ENCODE peak calls at places on chromosome X, in ten cellular contexts. M is MM.1S, N is fibroblast of lung, H is AG10803, D is DND-41, K is upper lobe of right lung, X is hepatocyte, T is spleen, Q is brain microvascular endothelial cell, R is left lung. U is an unnamed sample.

GRCh38 chrX:50765986-50766385 is 48.0 kb downstream of the SHROOM4 start:
- DNase-seq in M (no peak), N (no peak), H (no peak), D (no peak), K (no peak), X (no peak), T (no peak), Q (no peak), R (no peak), U (no peak)

GRCh38 chrX:135740683-135741149 is 27.3 kb downstream of the CT45A3 start:
- DNase-seq in M (peak; percentile 64), N (no peak), H (no peak), D (peak; percentile 40), K (no peak), X (no peak), T (peak; percentile 66), Q (no peak), R (no peak), U (peak; percentile 44)

GRCh38 chrX:53049127-53049517 is 533 bp downstream of the GPR173 start:
- DNase-seq in M (no peak), N (no peak), H (no peak), D (no peak), K (no peak), X (no peak), T (no peak), Q (no peak), R (no peak), U (no peak)

GRCh38 chrX:111914398-111915092 is 38.6 kb downstream of the TRPC5OS start:
- DNase-seq in M (no peak), N (no peak), H (peak; percentile 10), D (no peak), K (no peak), X (peak; percentile 34), T (no peak), Q (no peak), R (no peak), U (no peak)

GRCh38 chrX:48579259-48579658 is 5.0 kb downstream of the RBM3 start:
- DNase-seq in M (no peak), N (no peak), H (no peak), D (no peak), K (no peak), X (no peak), T (no peak), Q (no peak), R (no peak), U (no peak)

GRCh38 chrX:48468247-48468671 is 1.8 kb downstream of the SLC38A5 start:
- DNase-seq in M (peak; percentile 53), N (no peak), H (no peak), D (peak; percentile 64), K (no peak), X (no peak), T (peak; percentile 83), Q (no peak), R (peak; percentile 79), U (peak; percentile 69)

GRCh38 chrX:154417157-154417556 is 5.8 kb downstream of the TAFAZZIN start:
- DNase-seq in M (no peak), N (no peak), H (no peak), D (no peak), K (no peak), X (no peak), T (no peak), Q (no peak), R (no peak), U (no peak)

GRCh38 chrX:9635368-9635767 is 130.3 kb downstream of the GPR143 start:
- DNase-seq in M (no peak), N (no peak), H (no peak), D (no peak), K (no peak), X (no peak), T (no peak), Q (no peak), R (no peak), U (no peak)

GRCh38 chrX:14832591-14832990 is 40.3 kb downstream of the FANCB start:
- DNase-seq in M (no peak), N (peak; percentile 20), H (peak; percentile 44), D (no peak), K (no peak), X (no peak), T (no peak), Q (no peak), R (no peak), U (no peak)

GRCh38 chrX:10525381-10525780 is 95.0 kb downstream of the MID1 start:
- DNase-seq in M (no peak), N (no peak), H (no peak), D (no peak), K (no peak), X (no peak), T (no peak), Q (no peak), R (no peak), U (no peak)

GRCh38 chrX:4193500-4193899 is 480.1 kb upstream of the PRKX start:
- DNase-seq in M (no peak), N (no peak), H (no peak), D (no peak), K (no peak), X (no peak), T (no peak), Q (no peak), R (no peak), U (no peak)

GRCh38 chrX:141638601-141639000 is 49.1 kb downstream of the SPANXA2 start:
- DNase-seq in M (no peak), N (no peak), H (no peak), D (no peak), K (no peak), X (no peak), T (no peak), Q (no peak), R (no peak), U (no peak)

GRCh38 chrX:123884809-123885408 is 25.1 kb downstream of the XIAP start:
- DNase-seq in M (peak; percentile 60), N (peak; percentile 67), H (peak; percentile 52), D (peak; percentile 45), K (no peak), X (peak; percentile 73), T (no peak), Q (peak; percentile 39), R (no peak), U (peak; percentile 65)

GRCh38 chrX:49179358-49179757 is 6.8 kb downstream of the PRICKLE3 start:
- DNase-seq in M (no peak), N (no peak), H (no peak), D (no peak), K (no peak), X (no peak), T (peak; percentile 61), Q (no peak), R (no peak), U (no peak)

GRCh38 chrX:150293311-150294013 is 69.7 kb upstream of the MAMLD1 start:
- DNase-seq in M (no peak), N (no peak), H (no peak), D (no peak), K (no peak), X (no peak), T (no peak), Q (no peak), R (no peak), U (no peak)

GRCh38 chrX:24215282-24215681 is 65.8 kb downstream of the ZFX start:
- DNase-seq in M (no peak), N (no peak), H (no peak), D (no peak), K (no peak), X (no peak), T (no peak), Q (no peak), R (no peak), U (no peak)

GRCh38 chrX:24146283-24146865 is 3.2 kb upstream of the ZFX start:
- DNase-seq in M (no peak), N (no peak), H (peak; percentile 42), D (no peak), K (no peak), X (no peak), T (no peak), Q (no peak), R (no peak), U (no peak)

GRCh38 chrX:129632443-129632842 is 22.3 kb downstream of the APLN start:
- DNase-seq in M (no peak), N (peak; percentile 48), H (peak; percentile 36), D (no peak), K (no peak), X (no peak), T (no peak), Q (no peak), R (no peak), U (no peak)

DNA sequence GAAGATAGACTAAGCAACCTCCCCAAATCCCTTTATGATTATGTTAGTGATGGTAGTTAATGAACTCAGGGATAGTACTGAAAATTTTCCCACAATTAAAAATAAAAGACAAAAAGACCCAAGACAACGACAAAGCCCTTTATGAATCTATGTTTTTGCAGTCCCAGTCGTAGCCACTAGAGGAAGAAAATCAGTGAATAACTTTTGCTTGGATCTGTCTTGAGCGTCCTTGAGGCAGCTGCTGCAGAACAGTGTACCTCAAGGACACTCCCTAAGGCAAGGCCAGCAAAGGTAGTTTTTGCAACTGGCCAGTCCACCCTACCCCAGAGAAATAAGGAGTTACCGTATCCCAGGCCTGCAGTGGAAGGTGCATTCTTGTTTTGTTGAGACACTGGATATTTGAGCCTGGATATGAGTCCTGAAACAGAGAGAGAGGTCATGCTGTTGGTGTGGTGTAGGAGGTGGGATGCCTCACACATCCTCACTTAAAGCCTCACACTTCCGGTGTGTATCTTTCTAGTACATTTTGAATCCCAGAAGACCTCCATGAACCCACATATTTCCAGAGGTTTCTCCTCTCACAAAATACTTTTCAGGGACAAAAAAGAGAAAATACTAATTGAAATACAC is 8.7 kb upstream of the TIMM8A start:
- DNase-seq in M (peak; percentile 33), N (peak; percentile 2), H (peak; percentile 2), D (no peak), K (no peak), X (no peak), T (no peak), Q (peak; percentile 12), R (no peak), U (peak; percentile 13)
- TF ChIP-seq CTCF in M (peak; percentile 37), N (peak; percentile 42), H (peak; percentile 37), D (peak; percentile 36), K (peak; percentile 20), X (no peak), T (no peak), Q (peak; percentile 44), R (no peak), U (peak; percentile 15)

GRCh38 chrX:106802388-106803275 is at the start of gene TBC1D8B:
- DNase-seq in M (peak; percentile 59), N (peak; percentile 92), H (peak; percentile 89), D (no peak), K (peak; percentile 75), X (peak; percentile 86), T (peak; percentile 75), Q (peak; percentile 89), R (peak; percentile 43), U (peak; percentile 81)
- H3K4me3 ChIP-seq in M (peak within 1 kb of the TSS; percentile 82), N (peak within 1 kb of the TSS; percentile 90), H (peak within 1 kb of the TSS; percentile 90), D (no peak within 1 kb of the TSS), K (peak within 1 kb of the TSS; percentile 62), X (peak within 1 kb of the TSS; percentile 48), T (peak within 1 kb of the TSS; percentile 72), Q (peak within 1 kb of the TSS; percentile 82), R (peak within 1 kb of the TSS; percentile 41), U (peak within 1 kb of the TSS; percentile 58)

GRCh38 chrX:2614911-2615310 is 76.2 kb upstream of the CD99 start:
- DNase-seq in M (no peak), N (peak; percentile 78), H (peak; percentile 88), D (no peak), K (no peak), X (peak; percentile 73), T (no peak), Q (peak; percentile 66), R (no peak), U (no peak)
- TF ChIP-seq CTCF in M (no peak), N (peak; percentile 64), H (peak; percentile 83), D (peak; percentile 19), K (peak; percentile 36), X (peak; percentile 49), T (peak; percentile 25), Q (peak; percentile 66), R (peak; percentile 19), U (no peak)

GRCh38 chrX:133415276-133416105 is at the start of gene GPC4:
- DNase-seq in M (peak; percentile 48), N (peak; percentile 54), H (peak; percentile 24), D (peak; percentile 45), K (peak; percentile 91), X (peak; percentile 67), T (peak; percentile 73), Q (peak; percentile 6), R (peak; percentile 84), U (no peak)
- H3K4me3 ChIP-seq in M (peak within 1 kb of the TSS; percentile 74), N (peak within 1 kb of the TSS; percentile 52), H (peak within 1 kb of the TSS; percentile 54), D (peak within 1 kb of the TSS; percentile 28), K (peak within 1 kb of the TSS; percentile 58), X (peak within 1 kb of the TSS; percentile 67), T (peak within 1 kb of the TSS; percentile 67), Q (peak within 1 kb of the TSS; percentile 50), R (peak within 1 kb of the TSS; percentile 42), U (no peak within 1 kb of the TSS)

U was measured in GM12865.